ENCODE peak calls at places on chromosome 17, in five cellular contexts. Z is mesenchymal stem cell, U is neuronal stem cell, Q is trophoblast cell, P is H1. R is an unnamed sample.

GRCh38 chr17:19958023-19958422 is 19.6 kb downstream of the AKAP10 start:
- DNase-seq in Z (peak; percentile 86), U (peak; percentile 40), Q (peak; percentile 57), P (no peak), R (peak; percentile 69)

GRCh38 chr17:8080208-8080798 is 7.2 kb downstream of the ALOX12B start:
- DNase-seq in Z (no peak), U (no peak), Q (no peak), P (no peak), R (no peak)

GRCh38 chr17:62681061-62681938 is 53.8 kb downstream of the MRC2 start:
- DNase-seq in Z (no peak), U (no peak), Q (no peak), P (no peak), R (peak; percentile 34)

GRCh38 chr17:30541802-30542201 is 64.6 kb downstream of the GOSR1 start:
- DNase-seq in Z (no peak), U (no peak), Q (no peak), P (no peak), R (no peak)

GRCh38 chr17:260944-261343 is 79.5 kb upstream of the DOC2B start:
- DNase-seq in Z (no peak), U (no peak), Q (no peak), P (no peak), R (no peak)

GRCh38 chr17:67629963-67630320 is 87.8 kb upstream of the NOL11 start:
- DNase-seq in Z (peak; percentile 61), U (no peak), Q (no peak), P (no peak), R (no peak)

GRCh38 chr17:40373324-40373723 is 8.8 kb upstream of the GJD3 start:
- DNase-seq in Z (peak; percentile 82), U (no peak), Q (peak; percentile 5), P (no peak), R (no peak)

GRCh38 chr17:17043668-17044226 is 1.5 kb downstream of the MPRIP start:
- DNase-seq in Z (peak; percentile 53), U (peak; percentile 26), Q (no peak), P (no peak), R (peak; percentile 37)

GRCh38 chr17:80725532-80725931 is 180.9 kb downstream of the RPTOR start:
- DNase-seq in Z (peak; percentile 73), U (no peak), Q (no peak), P (no peak), R (no peak)

GRCh38 chr17:12729086-12729485 is 60.2 kb upstream of the ARHGAP44 start:
- DNase-seq in Z (no peak), U (no peak), Q (no peak), P (no peak), R (peak; percentile 27)

GRCh38 chr17:81999587-81999974 is 22.2 kb downstream of the ASPSCR1 start:
- DNase-seq in Z (no peak), U (no peak), Q (peak; percentile 80), P (no peak), R (no peak)

GRCh38 chr17:45403906-45404490 is 28.7 kb downstream of the ARHGAP27 start:
- DNase-seq in Z (no peak), U (no peak), Q (no peak), P (no peak), R (peak; percentile 56)

GRCh38 chr17:40097931-40098845 is 2.2 kb downstream of the NR1D1 start:
- DNase-seq in Z (peak; percentile 43), U (no peak), Q (no peak), P (no peak), R (no peak)

GRCh38 chr17:77778636-77779524 is 179.6 kb upstream of the TNRC6C start:
- DNase-seq in Z (no peak), U (no peak), Q (no peak), P (no peak), R (no peak)

GRCh38 chr17:52841971-52842370 is 683.5 kb upstream of the CA10 start:
- DNase-seq in Z (no peak), U (no peak), Q (no peak), P (no peak), R (no peak)

DNA sequence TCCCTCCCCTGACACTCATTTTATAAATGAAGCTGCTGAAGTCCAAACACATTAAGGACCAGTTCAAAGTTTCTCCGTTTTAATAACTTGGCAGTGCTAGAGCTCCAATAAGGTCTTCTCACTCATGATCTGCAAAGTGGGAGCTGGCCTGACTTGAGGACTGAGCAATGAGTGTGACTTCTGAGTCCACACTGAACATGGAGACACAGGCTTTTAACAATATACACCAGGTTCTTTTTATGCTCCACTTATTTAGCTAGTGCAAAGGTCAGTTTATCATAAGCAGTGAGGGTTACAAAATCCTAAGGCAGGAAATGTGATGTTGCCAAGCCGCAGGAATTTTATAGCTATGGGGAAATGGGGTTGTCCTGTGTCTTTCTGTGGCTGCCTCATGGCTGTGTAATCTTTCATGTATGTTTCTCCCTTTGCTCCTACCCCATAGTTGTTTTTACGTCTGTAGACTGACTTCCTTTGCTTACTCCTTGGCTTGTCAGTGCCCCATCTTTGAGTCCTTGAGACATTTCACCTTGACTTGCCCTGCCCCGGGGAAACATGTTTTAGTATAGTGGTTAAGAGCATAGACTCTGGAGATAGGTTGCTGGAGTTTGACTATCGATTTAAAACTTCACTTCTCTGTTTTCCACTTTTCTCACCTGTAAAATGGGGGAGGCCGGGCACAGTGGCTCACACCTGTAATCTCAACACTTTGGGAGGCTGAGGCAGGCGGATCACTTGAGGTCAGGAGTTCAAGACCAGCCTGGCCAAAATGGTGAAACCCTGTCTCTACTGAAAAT is 12.2 kb upstream of the MMD start:
- DNase-seq in Z (peak; percentile 98), U (no peak), Q (peak; percentile 76), P (no peak), R (no peak)
- H4K8ac ChIP-seq in Z (peak overlapping the region; percentile 45), U (no peak overlapping the region), Q (peak overlapping the region; percentile 62), P (no peak overlapping the region), R (no peak overlapping the region)

GRCh38 chr17:47778184-47778635 is 43.4 kb downstream of the OSBPL7 start:
- DNase-seq in Z (no peak), U (no peak), Q (no peak), P (no peak), R (peak; percentile 46)
- H2BK12ac ChIP-seq in Z (no peak overlapping the region), U (no peak overlapping the region), Q (no peak overlapping the region), P (no peak overlapping the region), R (no peak overlapping the region)

DNA sequence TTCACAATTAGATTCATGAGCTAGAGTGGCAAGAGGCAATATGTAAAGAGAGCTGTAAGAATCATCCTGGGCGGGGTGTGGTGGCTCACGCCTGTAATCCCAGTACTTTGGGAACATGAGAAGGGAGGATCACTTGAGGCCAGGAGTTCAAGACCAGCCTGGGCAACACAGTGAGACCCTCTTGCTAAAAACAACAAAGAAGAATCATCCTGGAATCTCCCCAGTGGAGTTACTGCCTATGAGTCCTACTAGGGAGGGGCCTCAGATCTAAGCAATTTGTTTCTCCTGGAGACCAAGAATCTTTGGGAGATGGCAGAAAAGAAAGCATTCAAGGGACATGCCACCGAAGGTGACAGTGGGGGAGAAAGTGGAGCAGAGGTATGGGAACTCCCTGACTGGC is 119.1 kb downstream of the HIC1 start:
- DNase-seq in Z (peak; percentile 92), U (no peak), Q (no peak), P (no peak), R (no peak)
- H4K8ac ChIP-seq in Z (no peak overlapping the region), U (no peak overlapping the region), Q (no peak overlapping the region), P (no peak overlapping the region), R (no peak overlapping the region)

GRCh38 chr17:70523407-70523806 is 354.1 kb downstream of the KCNJ2 start:
- DNase-seq in Z (no peak), U (no peak), Q (no peak), P (no peak), R (no peak)
- H2BK12ac ChIP-seq in Z (no peak overlapping the region), U (no peak overlapping the region), Q (no peak overlapping the region), P (no peak overlapping the region), R (no peak overlapping the region)

GRCh38 chr17:57874434-57875108 is 24.7 kb upstream of the MRPS23 start:
- DNase-seq in Z (peak; percentile 97), U (peak; percentile 78), Q (no peak), P (peak; percentile 64), R (peak; percentile 97)

GRCh38 chr17:57876023-57876865 is 26.4 kb upstream of the MRPS23 start:
- DNase-seq in Z (no peak), U (no peak), Q (no peak), P (no peak), R (peak; percentile 76)

GRCh38 chr17:57876866-57877237 is 27.0 kb upstream of the MRPS23 start:
- DNase-seq in Z (no peak), U (no peak), Q (peak; percentile 60), P (no peak), R (no peak)

GRCh38 chr17:57874058-57874419 is 24.2 kb upstream of the MRPS23 start:
- DNase-seq in Z (no peak), U (no peak), Q (no peak), P (no peak), R (peak; percentile 30)

DNA sequence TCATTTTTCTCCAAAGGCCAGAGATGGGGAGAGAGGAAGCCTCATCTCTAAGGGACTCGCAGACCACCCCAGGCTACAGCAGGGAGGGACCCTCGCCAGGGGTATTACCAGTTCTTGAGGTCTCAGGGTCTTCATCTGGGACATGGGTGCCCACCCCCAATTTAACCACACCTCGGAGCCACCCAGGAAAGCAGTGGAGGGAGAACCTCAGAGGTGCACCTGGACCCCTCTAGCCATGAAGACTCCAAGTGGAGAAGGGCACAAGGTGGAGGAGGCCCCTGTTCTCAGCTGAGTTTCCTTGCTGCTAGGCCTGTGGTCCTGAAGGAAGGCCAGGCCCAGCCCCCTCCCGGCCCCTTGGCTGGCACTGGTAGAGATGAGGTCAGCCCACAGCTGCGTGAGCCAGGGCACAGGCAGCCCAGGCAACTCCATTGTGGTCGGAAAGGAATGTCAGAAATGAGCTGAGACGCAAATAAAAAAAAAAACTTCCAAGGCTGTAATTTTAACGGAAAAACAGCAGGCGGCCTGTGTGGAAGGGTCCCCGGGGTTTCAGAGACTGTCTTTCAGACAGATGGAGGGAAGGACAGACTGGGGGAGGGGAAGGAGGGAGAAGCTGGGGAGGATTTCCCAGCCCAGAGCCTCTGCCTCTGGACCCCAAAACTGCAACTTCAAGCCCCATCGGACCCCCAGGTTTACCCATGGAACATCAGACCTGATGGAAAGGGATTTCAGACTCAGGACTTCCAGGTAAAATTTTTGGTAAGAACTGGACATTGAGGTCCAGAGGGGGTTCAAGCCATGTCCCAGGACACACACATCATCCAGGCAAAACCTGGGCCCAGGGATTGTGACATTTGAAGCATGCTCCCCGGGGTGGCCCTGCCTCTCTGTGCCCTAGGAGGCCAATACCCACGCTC is 25.5 kb upstream of the MRPS23 start:
- DNase-seq in Z (peak; percentile 99), U (peak; percentile 56), Q (peak; percentile 72), P (peak; percentile 72), R (peak; percentile 94)
- H4K8ac ChIP-seq in Z (peak overlapping the region; percentile 86), U (peak overlapping the region; percentile 20), Q (peak overlapping the region; percentile 80), P (no peak overlapping the region), R (no peak overlapping the region)

GRCh38 chr17:68961204-68961893 is 6.2 kb upstream of the ABCA8 start:
- DNase-seq in Z (no peak), U (no peak), Q (no peak), P (no peak), R (no peak)

GRCh38 chr17:68963958-68964357 is 8.8 kb upstream of the ABCA8 start:
- DNase-seq in Z (no peak), U (no peak), Q (no peak), P (no peak), R (no peak)
- H2BK12ac ChIP-seq in Z (no peak overlapping the region), U (no peak overlapping the region), Q (no peak overlapping the region), P (no peak overlapping the region), R (no peak overlapping the region)

R was measured in H9.